ENCODE peak calls at places on chromosomes 16 and 17, in seven cellular contexts. One of them, this sample, is unnamed.
A peak's percentile ranks its signal among the peaks of the same experiment; 100 is the strongest.

GRCh38 chr17:47888293-47888692 is 7.7 kb upstream of the SP2 start:
- DNase-seq in HT-29: no peak
- DNase-seq in uterus: no peak
- DNase-seq in activated naive CD4-positive, alpha-beta T cell: no peak
- DNase-seq in stimulated activated CD8-positive, alpha-beta memory T cell treated with anti-CD3 and anti-CD28 coated beads, Interleukin-7, amount 100 ng/mL, for 48 hours: no peak
- DNase-seq in GM12891: no peak
- DNase-seq in thoracic aorta: no peak
- DNase-seq in this sample: no peak

GRCh38 chr16:2208308-2208707 is 2.4 kb downstream of the BRICD5 start:
- DNase-seq in uterus: no peak
- DNase-seq in HT-29: no peak
- DNase-seq in stimulated activated CD8-positive, alpha-beta memory T cell treated with anti-CD3 and anti-CD28 coated beads, Interleukin-7, amount 100 ng/mL, for 48 hours: no peak
- DNase-seq in GM12891: no peak
- DNase-seq in activated naive CD4-positive, alpha-beta T cell: no peak
- DNase-seq in thoracic aorta: no peak
- DNase-seq in this sample: no peak

GRCh38 chr17:73519621-73520368 is 124.5 kb downstream of the SDK2 start:
- DNase-seq in stimulated activated CD8-positive, alpha-beta memory T cell treated with anti-CD3 and anti-CD28 coated beads, Interleukin-7, amount 100 ng/mL, for 48 hours: no peak
- DNase-seq in activated naive CD4-positive, alpha-beta T cell: no peak
- DNase-seq in HT-29: no peak
- DNase-seq in thoracic aorta: no peak
- DNase-seq in uterus: no peak
- DNase-seq in GM12891: no peak
- DNase-seq in this sample: no peak

GRCh38 chr17:40551874-40552768 is 13.2 kb downstream of the CCR7 start:
- DNase-seq in stimulated activated CD8-positive, alpha-beta memory T cell treated with anti-CD3 and anti-CD28 coated beads, Interleukin-7, amount 100 ng/mL, for 48 hours: no peak
- DNase-seq in GM12891: no peak
- DNase-seq in thoracic aorta: no peak
- DNase-seq in activated naive CD4-positive, alpha-beta T cell: no peak
- DNase-seq in uterus: peak; percentile 63
- DNase-seq in HT-29: no peak
- DNase-seq in this sample: no peak

GRCh38 chr17:75773808-75774470 is 8.9 kb upstream of the GALK1 start:
- DNase-seq in stimulated activated CD8-positive, alpha-beta memory T cell treated with anti-CD3 and anti-CD28 coated beads, Interleukin-7, amount 100 ng/mL, for 48 hours: no peak
- DNase-seq in HT-29: peak; percentile 25
- DNase-seq in activated naive CD4-positive, alpha-beta T cell: no peak
- DNase-seq in GM12891: no peak
- DNase-seq in thoracic aorta: no peak
- DNase-seq in uterus: no peak
- DNase-seq in this sample: no peak

GRCh38 chr17:7716901-7717755 is at the start of gene DNAH2:
- DNase-seq in GM12891: peak; percentile 69
- DNase-seq in activated naive CD4-positive, alpha-beta T cell: no peak
- DNase-seq in stimulated activated CD8-positive, alpha-beta memory T cell treated with anti-CD3 and anti-CD28 coated beads, Interleukin-7, amount 100 ng/mL, for 48 hours: peak; percentile 38
- DNase-seq in thoracic aorta: peak; percentile 16
- DNase-seq in HT-29: peak; percentile 67
- DNase-seq in uterus: peak; percentile 88
- DNase-seq in this sample: peak; percentile 89

GRCh38 chr16:83701494-83701893 is 106.3 kb upstream of the HSBP1 start:
- DNase-seq in stimulated activated CD8-positive, alpha-beta memory T cell treated with anti-CD3 and anti-CD28 coated beads, Interleukin-7, amount 100 ng/mL, for 48 hours: no peak
- DNase-seq in thoracic aorta: no peak
- DNase-seq in activated naive CD4-positive, alpha-beta T cell: no peak
- DNase-seq in GM12891: no peak
- DNase-seq in HT-29: peak; percentile 49
- DNase-seq in uterus: no peak
- DNase-seq in this sample: peak; percentile 20

GRCh38 chr16:24430937-24431760 is 108.2 kb upstream of the RBBP6 start:
- DNase-seq in uterus: no peak
- DNase-seq in GM12891: no peak
- DNase-seq in thoracic aorta: no peak
- DNase-seq in stimulated activated CD8-positive, alpha-beta memory T cell treated with anti-CD3 and anti-CD28 coated beads, Interleukin-7, amount 100 ng/mL, for 48 hours: no peak
- DNase-seq in HT-29: peak; percentile 5
- DNase-seq in activated naive CD4-positive, alpha-beta T cell: no peak
- DNase-seq in this sample: peak; percentile 73

GRCh38 chr17:65231662-65232335 is 94.6 kb downstream of the RGS9 start:
- DNase-seq in stimulated activated CD8-positive, alpha-beta memory T cell treated with anti-CD3 and anti-CD28 coated beads, Interleukin-7, amount 100 ng/mL, for 48 hours: peak; percentile 44
- DNase-seq in activated naive CD4-positive, alpha-beta T cell: no peak
- DNase-seq in GM12891: peak; percentile 52
- DNase-seq in uterus: no peak
- DNase-seq in HT-29: peak; percentile 85
- DNase-seq in thoracic aorta: no peak
- DNase-seq in this sample: peak; percentile 91

GRCh38 chr17:1107777-1108559 is 71.8 kb downstream of the ABR start:
- DNase-seq in activated naive CD4-positive, alpha-beta T cell: no peak
- DNase-seq in stimulated activated CD8-positive, alpha-beta memory T cell treated with anti-CD3 and anti-CD28 coated beads, Interleukin-7, amount 100 ng/mL, for 48 hours: no peak
- DNase-seq in thoracic aorta: no peak
- DNase-seq in HT-29: peak; percentile 39
- DNase-seq in GM12891: no peak
- DNase-seq in uterus: no peak
- DNase-seq in this sample: peak; percentile 66

GRCh38 chr16:50153648-50154368 is 702 bp downstream of the TENT4B start:
- DNase-seq in activated naive CD4-positive, alpha-beta T cell: no peak
- DNase-seq in stimulated activated CD8-positive, alpha-beta memory T cell treated with anti-CD3 and anti-CD28 coated beads, Interleukin-7, amount 100 ng/mL, for 48 hours: no peak
- DNase-seq in GM12891: peak; percentile 27
- DNase-seq in uterus: peak; percentile 41
- DNase-seq in thoracic aorta: no peak
- DNase-seq in HT-29: peak; percentile 20
- DNase-seq in this sample: peak; percentile 3

GRCh38 chr16:87464691-87465300 is 28.0 kb downstream of the ZCCHC14 start:
- DNase-seq in thoracic aorta: peak; percentile 79
- DNase-seq in activated naive CD4-positive, alpha-beta T cell: no peak
- DNase-seq in stimulated activated CD8-positive, alpha-beta memory T cell treated with anti-CD3 and anti-CD28 coated beads, Interleukin-7, amount 100 ng/mL, for 48 hours: peak; percentile 35
- DNase-seq in GM12891: peak; percentile 37
- DNase-seq in HT-29: peak; percentile 49
- DNase-seq in uterus: peak; percentile 80
- DNase-seq in this sample: peak; percentile 86

GRCh38 chr16:64211306-64211705 is 910.6 kb downstream of the CDH11 start:
- DNase-seq in thoracic aorta: no peak
- DNase-seq in uterus: no peak
- DNase-seq in HT-29: no peak
- DNase-seq in GM12891: no peak
- DNase-seq in stimulated activated CD8-positive, alpha-beta memory T cell treated with anti-CD3 and anti-CD28 coated beads, Interleukin-7, amount 100 ng/mL, for 48 hours: no peak
- DNase-seq in activated naive CD4-positive, alpha-beta T cell: no peak
- DNase-seq in this sample: no peak

GRCh38 chr17:48522031-48522593 is 8.7 kb downstream of the HOXB1 start:
- DNase-seq in GM12891: no peak
- DNase-seq in uterus: no peak
- DNase-seq in stimulated activated CD8-positive, alpha-beta memory T cell treated with anti-CD3 and anti-CD28 coated beads, Interleukin-7, amount 100 ng/mL, for 48 hours: no peak
- DNase-seq in HT-29: peak; percentile 43
- DNase-seq in activated naive CD4-positive, alpha-beta T cell: no peak
- DNase-seq in thoracic aorta: no peak
- DNase-seq in this sample: no peak

GRCh38 chr17:68239967-68240366 is 7.9 kb upstream of the AMZ2 start:
- DNase-seq in activated naive CD4-positive, alpha-beta T cell: no peak
- DNase-seq in thoracic aorta: no peak
- DNase-seq in stimulated activated CD8-positive, alpha-beta memory T cell treated with anti-CD3 and anti-CD28 coated beads, Interleukin-7, amount 100 ng/mL, for 48 hours: no peak
- DNase-seq in GM12891: no peak
- DNase-seq in HT-29: no peak
- DNase-seq in uterus: no peak
- DNase-seq in this sample: no peak

GRCh38 chr16:88920618-88921602 is 54.5 kb upstream of the PABPN1L start:
- DNase-seq in thoracic aorta: no peak
- DNase-seq in uterus: peak; percentile 67
- DNase-seq in HT-29: peak; percentile 51
- DNase-seq in GM12891: peak; percentile 88
- DNase-seq in stimulated activated CD8-positive, alpha-beta memory T cell treated with anti-CD3 and anti-CD28 coated beads, Interleukin-7, amount 100 ng/mL, for 48 hours: no peak
- DNase-seq in activated naive CD4-positive, alpha-beta T cell: no peak
- DNase-seq in this sample: peak; percentile 69

GRCh38 chr16:13178318-13178717 is 276.9 kb downstream of the SHISA9 start:
- DNase-seq in HT-29: no peak
- DNase-seq in uterus: no peak
- DNase-seq in thoracic aorta: no peak
- DNase-seq in GM12891: no peak
- DNase-seq in stimulated activated CD8-positive, alpha-beta memory T cell treated with anti-CD3 and anti-CD28 coated beads, Interleukin-7, amount 100 ng/mL, for 48 hours: no peak
- DNase-seq in activated naive CD4-positive, alpha-beta T cell: no peak
- DNase-seq in this sample: no peak

GRCh38 chr16:46972429-46972970 is 974 bp downstream of the DNAJA2 start:
- DNase-seq in stimulated activated CD8-positive, alpha-beta memory T cell treated with anti-CD3 and anti-CD28 coated beads, Interleukin-7, amount 100 ng/mL, for 48 hours: no peak
- DNase-seq in GM12891: peak; percentile 44
- DNase-seq in HT-29: peak; percentile 60
- DNase-seq in thoracic aorta: no peak
- DNase-seq in activated naive CD4-positive, alpha-beta T cell: no peak
- DNase-seq in uterus: no peak
- DNase-seq in this sample: peak; percentile 35

GRCh38 chr16:82331397-82331796 is 161.4 kb upstream of the MPHOSPH6 start:
- DNase-seq in HT-29: no peak
- DNase-seq in thoracic aorta: no peak
- DNase-seq in uterus: no peak
- DNase-seq in activated naive CD4-positive, alpha-beta T cell: no peak
- DNase-seq in stimulated activated CD8-positive, alpha-beta memory T cell treated with anti-CD3 and anti-CD28 coated beads, Interleukin-7, amount 100 ng/mL, for 48 hours: no peak
- DNase-seq in GM12891: no peak
- DNase-seq in this sample: no peak

GRCh38 chr17:34412965-34413441 is 50.0 kb upstream of the CCL1 start:
- DNase-seq in stimulated activated CD8-positive, alpha-beta memory T cell treated with anti-CD3 and anti-CD28 coated beads, Interleukin-7, amount 100 ng/mL, for 48 hours: no peak
- DNase-seq in GM12891: no peak
- DNase-seq in thoracic aorta: no peak
- DNase-seq in activated naive CD4-positive, alpha-beta T cell: no peak
- DNase-seq in HT-29: no peak
- DNase-seq in uterus: no peak
- DNase-seq in this sample: peak; percentile 28

GRCh38 chr17:33950061-33950460 is 305.0 kb upstream of the CCL2 start:
- DNase-seq in HT-29: no peak
- DNase-seq in activated naive CD4-positive, alpha-beta T cell: no peak
- DNase-seq in GM12891: no peak
- DNase-seq in thoracic aorta: no peak
- DNase-seq in uterus: no peak
- DNase-seq in stimulated activated CD8-positive, alpha-beta memory T cell treated with anti-CD3 and anti-CD28 coated beads, Interleukin-7, amount 100 ng/mL, for 48 hours: no peak
- DNase-seq in this sample: no peak

GRCh38 chr17:3683054-3683511 is 12.9 kb downstream of the P2RX5 start:
- DNase-seq in activated naive CD4-positive, alpha-beta T cell: no peak
- DNase-seq in GM12891: peak; percentile 92
- DNase-seq in uterus: no peak
- DNase-seq in stimulated activated CD8-positive, alpha-beta memory T cell treated with anti-CD3 and anti-CD28 coated beads, Interleukin-7, amount 100 ng/mL, for 48 hours: no peak
- DNase-seq in thoracic aorta: no peak
- DNase-seq in HT-29: peak; percentile 36
- DNase-seq in this sample: peak; percentile 37

GRCh38 chr17:50255766-50256480 is 18.3 kb upstream of the TMEM92 start:
- DNase-seq in stimulated activated CD8-positive, alpha-beta memory T cell treated with anti-CD3 and anti-CD28 coated beads, Interleukin-7, amount 100 ng/mL, for 48 hours: no peak
- DNase-seq in uterus: no peak
- DNase-seq in thoracic aorta: no peak
- DNase-seq in activated naive CD4-positive, alpha-beta T cell: no peak
- DNase-seq in GM12891: no peak
- DNase-seq in HT-29: no peak
- DNase-seq in this sample: no peak

GRCh38 chr17:77854083-77854758 is 104.3 kb upstream of the TNRC6C start:
- DNase-seq in stimulated activated CD8-positive, alpha-beta memory T cell treated with anti-CD3 and anti-CD28 coated beads, Interleukin-7, amount 100 ng/mL, for 48 hours: no peak
- DNase-seq in thoracic aorta: no peak
- DNase-seq in uterus: no peak
- DNase-seq in HT-29: no peak
- DNase-seq in activated naive CD4-positive, alpha-beta T cell: no peak
- DNase-seq in GM12891: no peak
- DNase-seq in this sample: no peak

GRCh38 chr17:78742901-78743300 is 39.2 kb downstream of the CYTH1 start:
- DNase-seq in HT-29: no peak
- DNase-seq in stimulated activated CD8-positive, alpha-beta memory T cell treated with anti-CD3 and anti-CD28 coated beads, Interleukin-7, amount 100 ng/mL, for 48 hours: no peak
- DNase-seq in activated naive CD4-positive, alpha-beta T cell: no peak
- DNase-seq in thoracic aorta: no peak
- DNase-seq in uterus: no peak
- DNase-seq in GM12891: no peak
- DNase-seq in this sample: no peak

GRCh38 chr16:51359141-51359960 is 208.3 kb upstream of the SALL1 start:
- DNase-seq in stimulated activated CD8-positive, alpha-beta memory T cell treated with anti-CD3 and anti-CD28 coated beads, Interleukin-7, amount 100 ng/mL, for 48 hours: no peak
- DNase-seq in uterus: peak; percentile 49
- DNase-seq in activated naive CD4-positive, alpha-beta T cell: no peak
- DNase-seq in thoracic aorta: no peak
- DNase-seq in HT-29: no peak
- DNase-seq in GM12891: no peak
- DNase-seq in this sample: no peak

GRCh38 chr17:61862105-61862574 is 1.2 kb downstream of the BRIP1 start:
- DNase-seq in stimulated activated CD8-positive, alpha-beta memory T cell treated with anti-CD3 and anti-CD28 coated beads, Interleukin-7, amount 100 ng/mL, for 48 hours: no peak
- DNase-seq in uterus: no peak
- DNase-seq in thoracic aorta: no peak
- DNase-seq in HT-29: peak; percentile 42
- DNase-seq in activated naive CD4-positive, alpha-beta T cell: no peak
- DNase-seq in GM12891: no peak
- DNase-seq in this sample: peak; percentile 44

GRCh38 chr16:88287219-88287618 is 95.5 kb upstream of the ZNF469 start:
- DNase-seq in stimulated activated CD8-positive, alpha-beta memory T cell treated with anti-CD3 and anti-CD28 coated beads, Interleukin-7, amount 100 ng/mL, for 48 hours: no peak
- DNase-seq in thoracic aorta: no peak
- DNase-seq in uterus: no peak
- DNase-seq in GM12891: no peak
- DNase-seq in HT-29: peak; percentile 35
- DNase-seq in activated naive CD4-positive, alpha-beta T cell: no peak
- DNase-seq in this sample: peak; percentile 74

GRCh38 chr17:16439867-16440351 is 24.5 kb downstream of the TRPV2 start:
- DNase-seq in HT-29: peak; percentile 21
- DNase-seq in thoracic aorta: no peak
- DNase-seq in GM12891: no peak
- DNase-seq in stimulated activated CD8-positive, alpha-beta memory T cell treated with anti-CD3 and anti-CD28 coated beads, Interleukin-7, amount 100 ng/mL, for 48 hours: no peak
- DNase-seq in activated naive CD4-positive, alpha-beta T cell: no peak
- DNase-seq in uterus: no peak
- DNase-seq in this sample: no peak

GRCh38 chr17:6556121-6557039 is at the start of gene PITPNM3:
- DNase-seq in uterus: no peak
- DNase-seq in thoracic aorta: no peak
- DNase-seq in activated naive CD4-positive, alpha-beta T cell: no peak
- DNase-seq in HT-29: no peak
- DNase-seq in stimulated activated CD8-positive, alpha-beta memory T cell treated with anti-CD3 and anti-CD28 coated beads, Interleukin-7, amount 100 ng/mL, for 48 hours: no peak
- DNase-seq in GM12891: no peak
- DNase-seq in this sample: no peak

GRCh38 chr16:60741810-60742209 is 1294.4 kb downstream of the CDH8 start:
- DNase-seq in activated naive CD4-positive, alpha-beta T cell: no peak
- DNase-seq in uterus: no peak
- DNase-seq in stimulated activated CD8-positive, alpha-beta memory T cell treated with anti-CD3 and anti-CD28 coated beads, Interleukin-7, amount 100 ng/mL, for 48 hours: no peak
- DNase-seq in GM12891: no peak
- DNase-seq in thoracic aorta: no peak
- DNase-seq in HT-29: no peak
- DNase-seq in this sample: no peak

This sample was measured in A172.